ENCODE peak calls at places on chromosomes 11 and 22, in six cellular contexts. One of them, this sample, is unnamed.

GRCh38 chr11:5380740-5381342 is 2.8 kb upstream of the OR51M1 start:
- DNase-seq in GM12892: no peak
- DNase-seq in K562: peak; percentile 70
- DNase-seq in HepG2: peak; percentile 52
- DNase-seq in GM12878: no peak
- DNase-seq in H1: peak; percentile 31
- DNase-seq in this sample: peak; percentile 17

GRCh38 chr22:25728064-25728463 is 13.9 kb upstream of the MYO18B start:
- DNase-seq in GM12892: no peak
- DNase-seq in K562: no peak
- DNase-seq in HepG2: no peak
- DNase-seq in GM12878: no peak
- DNase-seq in H1: no peak
- DNase-seq in this sample: no peak

GRCh38 chr11:765025-765801 is 12.1 kb downstream of the GATD1 start:
- DNase-seq in GM12892: peak; percentile 62
- DNase-seq in K562: peak; percentile 64
- DNase-seq in HepG2: peak; percentile 35
- DNase-seq in GM12878: no peak
- DNase-seq in H1: no peak
- DNase-seq in this sample: no peak

GRCh38 chr11:71067753-71068152 is 184.6 kb downstream of the SHANK2 start:
- DNase-seq in GM12892: no peak
- DNase-seq in K562: no peak
- DNase-seq in HepG2: no peak
- DNase-seq in GM12878: no peak
- DNase-seq in H1: no peak
- DNase-seq in this sample: no peak

GRCh38 chr11:84899740-84900139 is 727.4 kb downstream of the DLG2 start:
- DNase-seq in GM12892: no peak
- DNase-seq in K562: no peak
- DNase-seq in HepG2: peak; percentile 10
- DNase-seq in GM12878: no peak
- DNase-seq in H1: no peak
- DNase-seq in this sample: no peak

GRCh38 chr22:29143848-29144785 is 61.6 kb upstream of the EMID1 start:
- DNase-seq in GM12892: no peak
- DNase-seq in K562: no peak
- DNase-seq in HepG2: no peak
- DNase-seq in GM12878: no peak
- DNase-seq in H1: no peak
- DNase-seq in this sample: no peak

GRCh38 chr11:3944198-3944597 is 88.7 kb downstream of the STIM1 start:
- DNase-seq in GM12892: no peak
- DNase-seq in K562: no peak
- DNase-seq in HepG2: no peak
- DNase-seq in GM12878: no peak
- DNase-seq in H1: no peak
- DNase-seq in this sample: no peak

GRCh38 chr11:121964591-121964990 is 151.4 kb downstream of the BLID start:
- DNase-seq in GM12892: no peak
- DNase-seq in K562: no peak
- DNase-seq in HepG2: no peak
- DNase-seq in GM12878: no peak
- DNase-seq in H1: no peak
- DNase-seq in this sample: no peak

GRCh38 chr11:72141066-72141465 is 5.5 kb downstream of the FOLR3 start:
- DNase-seq in GM12892: no peak
- DNase-seq in K562: no peak
- DNase-seq in HepG2: no peak
- DNase-seq in GM12878: no peak
- DNase-seq in H1: no peak
- DNase-seq in this sample: no peak

GRCh38 chr11:14619580-14619979 is 24.0 kb upstream of the PDE3B start:
- DNase-seq in GM12892: no peak
- DNase-seq in K562: no peak
- DNase-seq in HepG2: peak; percentile 19
- DNase-seq in GM12878: no peak
- DNase-seq in H1: no peak
- DNase-seq in this sample: no peak

GRCh38 chr22:27775698-27776409 is 25.7 kb downstream of the MN1 start:
- DNase-seq in GM12892: no peak
- DNase-seq in K562: no peak
- DNase-seq in HepG2: no peak
- DNase-seq in GM12878: no peak
- DNase-seq in H1: no peak
- DNase-seq in this sample: no peak

GRCh38 chr22:17115927-17116326 is 5.2 kb downstream of the TMEM121B start:
- DNase-seq in GM12892: no peak
- DNase-seq in K562: no peak
- DNase-seq in HepG2: no peak
- DNase-seq in GM12878: no peak
- DNase-seq in H1: no peak
- DNase-seq in this sample: no peak

DNA sequence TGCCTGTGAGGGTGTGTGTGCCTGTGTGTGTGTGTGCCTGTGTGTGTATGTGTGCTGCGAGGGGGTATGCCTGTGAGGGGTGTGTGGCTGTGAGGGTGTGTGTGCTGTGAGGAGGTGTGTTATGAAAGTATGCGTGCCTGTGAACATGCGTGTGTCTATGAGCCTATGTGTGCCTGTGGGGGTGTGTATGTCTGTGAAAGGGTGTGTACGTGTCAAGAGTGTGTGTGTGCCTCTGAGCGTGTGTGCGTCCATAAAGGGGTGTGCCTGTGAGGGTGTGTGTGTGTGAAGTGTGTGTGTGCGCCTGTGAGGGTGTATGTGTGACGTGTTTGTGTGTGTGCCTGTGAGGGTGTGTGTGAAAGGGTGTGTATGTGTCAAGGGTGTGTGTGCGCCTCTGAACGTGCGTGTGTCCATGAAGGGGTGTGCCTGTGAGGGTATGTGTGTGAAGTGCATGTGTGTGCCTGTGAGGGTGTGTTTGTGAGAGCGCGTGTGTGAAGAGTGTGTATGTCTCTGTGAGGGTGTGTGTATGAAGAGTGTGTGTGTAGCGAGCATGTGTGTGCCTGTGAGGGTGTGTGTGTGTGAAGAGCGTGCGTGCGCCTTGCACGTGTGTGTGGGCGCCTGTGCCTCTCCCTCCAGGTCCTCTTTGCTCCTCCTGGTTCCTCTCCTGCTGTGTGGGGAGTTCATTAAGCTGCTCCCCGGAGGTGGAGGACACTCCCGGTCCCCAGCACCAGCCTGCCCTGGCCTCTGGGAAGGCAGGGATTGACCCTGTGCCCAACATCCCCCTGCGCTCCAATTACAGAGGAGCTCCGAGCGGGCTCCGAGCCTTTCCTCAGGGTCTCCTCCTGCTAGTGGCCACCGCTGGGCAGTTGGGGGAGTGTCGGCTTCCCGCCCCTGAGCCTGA is 53.3 kb downstream of the CACNA1I start:
- DNase-seq in GM12892: no peak
- DNase-seq in K562: no peak
- DNase-seq in HepG2: no peak
- DNase-seq in GM12878: no peak
- DNase-seq in H1: no peak
- DNase-seq in this sample: no peak
- TF ChIP-seq POLR2A in GM12892: no peak
- TF ChIP-seq POLR2A in K562: no peak
- TF ChIP-seq POLR2A in HepG2: no peak
- TF ChIP-seq POLR2A in GM12878: no peak
- TF ChIP-seq POLR2A in H1: no peak
- TF ChIP-seq POLR2A in this sample: no peak

DNA sequence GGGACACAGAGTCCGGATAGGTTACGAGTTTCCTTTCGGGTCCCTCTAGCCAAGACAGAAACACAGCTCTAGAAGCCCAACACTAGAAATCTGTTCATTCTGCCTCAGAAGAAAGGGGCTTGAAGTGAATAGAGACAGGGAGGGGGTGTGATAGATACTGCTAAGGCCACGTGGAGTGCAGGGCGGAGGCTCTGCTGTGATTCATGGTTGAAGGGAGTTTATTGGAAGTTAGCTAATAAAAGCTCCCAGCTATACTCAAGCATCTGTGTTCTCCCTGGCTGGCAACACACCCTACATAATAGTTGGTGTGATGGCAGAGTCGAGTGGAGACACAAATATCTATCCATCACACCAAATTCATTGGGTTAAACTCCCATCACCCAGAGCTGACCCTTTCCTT is 337.4 kb downstream of the CADM1 start:
- DNase-seq in GM12892: no peak
- DNase-seq in K562: no peak
- DNase-seq in HepG2: no peak
- DNase-seq in GM12878: no peak
- DNase-seq in H1: no peak
- DNase-seq in this sample: no peak
- TF ChIP-seq TAF1 in GM12892: no peak
- TF ChIP-seq TAF1 in K562: no peak
- TF ChIP-seq TAF1 in HepG2: no peak
- TF ChIP-seq TAF1 in GM12878: no peak
- TF ChIP-seq TAF1 in H1: no peak
- TF ChIP-seq TAF1 in this sample: no peak

DNA sequence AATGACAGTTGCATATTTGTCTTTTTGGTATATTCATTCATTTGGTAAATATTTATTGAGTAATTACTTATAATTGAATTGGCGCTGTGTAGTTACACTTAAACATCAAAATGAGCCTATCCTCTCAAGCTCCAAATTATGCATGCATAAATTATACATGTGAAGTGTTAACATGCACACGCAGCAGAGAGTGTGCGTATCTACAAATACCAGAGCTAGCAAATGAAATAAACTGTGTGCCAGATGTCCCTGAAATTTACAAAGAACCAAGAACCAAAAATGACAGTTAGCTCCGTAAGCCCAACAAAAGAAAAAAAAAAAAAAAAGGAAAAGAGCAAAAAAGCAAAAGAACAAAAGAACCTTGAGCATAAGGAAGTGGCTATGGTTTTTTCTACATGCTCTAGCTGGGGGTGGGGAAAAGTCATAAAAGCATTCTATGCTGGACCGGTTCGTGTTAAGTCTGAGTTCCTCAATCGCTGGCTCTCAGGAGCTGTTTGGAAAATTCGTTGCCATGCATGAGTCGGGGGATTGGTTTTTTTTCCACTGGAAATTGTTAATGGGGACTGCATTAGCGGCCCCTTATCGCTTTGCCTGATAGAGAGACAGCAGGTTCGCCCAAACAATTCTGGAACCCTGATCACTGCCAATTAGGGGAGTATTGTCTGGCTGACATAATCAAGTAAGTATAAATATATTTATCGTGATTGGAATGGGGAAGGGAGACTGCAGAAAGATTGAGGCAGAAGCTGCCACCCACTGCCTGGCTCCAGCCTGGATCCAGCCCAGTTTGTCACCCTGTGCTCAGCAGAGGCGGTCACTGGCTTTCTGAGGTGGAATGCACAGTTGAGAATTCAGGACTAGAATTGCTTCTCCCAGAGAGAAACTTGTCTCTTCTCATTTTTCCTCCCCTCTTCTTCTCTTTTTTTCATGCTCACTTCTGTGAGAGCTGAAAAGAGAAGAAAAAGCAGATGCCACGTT is 25.6 kb downstream of the GRAP2 start:
- DNase-seq in GM12892: no peak
- DNase-seq in K562: no peak
- DNase-seq in HepG2: no peak
- DNase-seq in GM12878: no peak
- DNase-seq in H1: no peak
- DNase-seq in this sample: no peak
- TF ChIP-seq POLR2AphosphoS5 in GM12892: no peak
- TF ChIP-seq POLR2AphosphoS5 in K562: no peak
- TF ChIP-seq POLR2AphosphoS5 in HepG2: no peak
- TF ChIP-seq POLR2AphosphoS5 in GM12878: no peak
- TF ChIP-seq POLR2AphosphoS5 in H1: no peak
- TF ChIP-seq POLR2AphosphoS5 in this sample: no peak

GRCh38 chr11:65434667-65435179 is 12.1 kb downstream of the NEAT1 start:
- DNase-seq in GM12892: no peak
- DNase-seq in K562: no peak
- DNase-seq in HepG2: no peak
- DNase-seq in GM12878: no peak
- DNase-seq in H1: no peak
- DNase-seq in this sample: no peak
- TF ChIP-seq POLR2A in GM12892: no peak
- TF ChIP-seq POLR2A in K562: peak; percentile 47
- TF ChIP-seq POLR2A in HepG2: no peak
- TF ChIP-seq POLR2A in GM12878: no peak
- TF ChIP-seq POLR2A in H1: no peak
- TF ChIP-seq POLR2A in this sample: no peak

GRCh38 chr11:65260302-65260701 is 1.5 kb upstream of the POLA2 start:
- DNase-seq in GM12892: no peak
- DNase-seq in K562: no peak
- DNase-seq in HepG2: no peak
- DNase-seq in GM12878: no peak
- DNase-seq in H1: no peak
- DNase-seq in this sample: no peak

GRCh38 chr11:65261591-65262380 is at the start of gene POLA2:
- DNase-seq in GM12892: peak; percentile 91
- DNase-seq in K562: peak; percentile 98
- DNase-seq in HepG2: peak; percentile 90
- DNase-seq in GM12878: peak; percentile 92
- DNase-seq in H1: peak; percentile 86
- DNase-seq in this sample: peak; percentile 96

GRCh38 chr11:65262381-65262680 is 569 bp downstream of the POLA2 start:
- DNase-seq in GM12892: no peak
- DNase-seq in K562: no peak
- DNase-seq in HepG2: no peak
- DNase-seq in GM12878: no peak
- DNase-seq in H1: no peak
- DNase-seq in this sample: no peak

GRCh38 chr11:65260756-65261590 is 789 bp upstream of the POLA2 start:
- DNase-seq in GM12892: no peak
- DNase-seq in K562: no peak
- DNase-seq in HepG2: no peak
- DNase-seq in GM12878: no peak
- DNase-seq in H1: no peak
- DNase-seq in this sample: no peak

GRCh38 chr11:65262775-65263174 is 1.0 kb downstream of the POLA2 start:
- DNase-seq in GM12892: no peak
- DNase-seq in K562: peak; percentile 44
- DNase-seq in HepG2: no peak
- DNase-seq in GM12878: no peak
- DNase-seq in H1: no peak
- DNase-seq in this sample: no peak
- TF ChIP-seq TAF1 in GM12892: no peak
- TF ChIP-seq TAF1 in K562: no peak
- TF ChIP-seq TAF1 in HepG2: no peak
- TF ChIP-seq TAF1 in GM12878: no peak
- TF ChIP-seq TAF1 in H1: no peak
- TF ChIP-seq TAF1 in this sample: no peak

DNA sequence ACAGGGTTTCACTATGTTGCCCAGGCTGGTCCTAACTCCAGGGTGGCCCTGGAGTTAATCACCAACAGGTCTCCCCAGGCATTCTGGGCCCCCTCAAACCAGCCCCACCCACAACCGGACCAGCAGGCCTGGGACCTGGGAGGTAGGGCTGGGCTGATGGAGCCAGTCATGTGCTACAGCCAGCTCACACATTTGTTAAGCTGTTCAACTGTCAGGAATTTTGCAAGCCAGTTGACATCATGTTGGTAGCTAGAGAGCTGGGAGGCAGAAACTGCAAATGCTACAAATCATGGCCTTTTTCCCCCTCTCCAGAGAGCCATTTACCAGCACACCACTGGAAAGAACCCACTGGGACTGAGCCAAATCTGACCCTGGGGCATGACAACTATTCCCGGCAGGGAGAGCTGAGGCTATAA is 6.8 kb downstream of the ARHGAP1 start:
- DNase-seq in GM12892: no peak
- DNase-seq in K562: no peak
- DNase-seq in HepG2: no peak
- DNase-seq in GM12878: no peak
- DNase-seq in H1: no peak
- DNase-seq in this sample: no peak
- TF ChIP-seq POLR2AphosphoS5 in GM12892: no peak
- TF ChIP-seq POLR2AphosphoS5 in K562: no peak
- TF ChIP-seq POLR2AphosphoS5 in HepG2: no peak
- TF ChIP-seq POLR2AphosphoS5 in GM12878: no peak
- TF ChIP-seq POLR2AphosphoS5 in H1: no peak
- TF ChIP-seq POLR2AphosphoS5 in this sample: no peak

This sample was measured in GM12891.